ENCODE peak calls at places on chromosome 7, in nine cellular contexts. Y is epithelial cell of prostate; H is HEK293T; W is psoas muscle; E is GM04504; P is CD4-positive, alpha-beta T cell; U is T follicular helper cell; Z is HTR-8/SVneo; V is iris pigment epithelial cell. N is an unnamed sample.

GRCh38 chr7:99368750-99369389 is 5.7 kb upstream of the ARPC1B start:
- DNase-seq in Y (no peak), H (no peak), W (no peak), E (no peak), P (no peak), U (no peak), Z (no peak), V (no peak), N (no peak)

GRCh38 chr7:128104109-128104742 is 73.0 kb upstream of the LRRC4 start:
- DNase-seq in Y (no peak), H (no peak), W (peak; percentile 33), E (no peak), P (no peak), U (no peak), Z (no peak), V (no peak), N (no peak)

GRCh38 chr7:30074422-30075030 is 46.3 kb downstream of the PLEKHA8 start:
- DNase-seq in Y (no peak), H (peak; percentile 34), W (no peak), E (no peak), P (no peak), U (no peak), Z (no peak), V (peak; percentile 68), N (no peak)

GRCh38 chr7:52944916-52945315 is 90.5 kb upstream of the POM121L12 start:
- DNase-seq in Y (no peak), H (no peak), W (no peak), E (no peak), P (no peak), U (no peak), Z (no peak), V (peak; percentile 16), N (no peak)

GRCh38 chr7:41696323-41696916 is 6.5 kb downstream of the INHBA start:
- DNase-seq in Y (no peak), H (peak; percentile 68), W (peak; percentile 73), E (peak; percentile 68), P (no peak), U (no peak), Z (peak; percentile 72), V (peak; percentile 84), N (no peak)

GRCh38 chr7:151800391-151800790 is 76.5 kb downstream of the PRKAG2 start:
- DNase-seq in Y (no peak), H (no peak), W (no peak), E (no peak), P (no peak), U (no peak), Z (no peak), V (no peak), N (no peak)

GRCh38 chr7:7556852-7557251 is 9.8 kb upstream of the MIOS start:
- DNase-seq in Y (no peak), H (no peak), W (no peak), E (no peak), P (no peak), U (no peak), Z (no peak), V (no peak), N (no peak)

GRCh38 chr7:148697256-148697841 is 1.4 kb upstream of the CUL1 start:
- DNase-seq in Y (no peak), H (no peak), W (peak; percentile 27), E (peak; percentile 31), P (no peak), U (no peak), Z (peak; percentile 44), V (peak; percentile 63), N (no peak)

GRCh38 chr7:128135275-128136214 is 104.3 kb upstream of the LRRC4 start:
- DNase-seq in Y (no peak), H (peak; percentile 84), W (peak; percentile 44), E (no peak), P (peak; percentile 26), U (peak; percentile 35), Z (peak; percentile 63), V (peak; percentile 54), N (no peak)

GRCh38 chr7:55553087-55553345 is 19.3 kb downstream of the VOPP1 start:
- DNase-seq in Y (no peak), H (no peak), W (no peak), E (no peak), P (no peak), U (no peak), Z (no peak), V (no peak), N (no peak)

GRCh38 chr7:53624391-53624790 is 589.0 kb downstream of the POM121L12 start:
- DNase-seq in Y (no peak), H (no peak), W (no peak), E (no peak), P (no peak), U (no peak), Z (no peak), V (no peak), N (no peak)

GRCh38 chr7:129431911-129432643 is 2.2 kb upstream of the STRIP2 start:
- DNase-seq in Y (no peak), H (no peak), W (no peak), E (no peak), P (no peak), U (no peak), Z (no peak), V (no peak), N (no peak)

GRCh38 chr7:101410743-101411476 is 48.2 kb downstream of the COL26A1 start:
- DNase-seq in Y (no peak), H (peak; percentile 86), W (no peak), E (no peak), P (peak; percentile 5), U (peak; percentile 3), Z (peak; percentile 59), V (no peak), N (no peak)

GRCh38 chr7:131109757-131110293 is 217.9 kb upstream of the MKLN1 start:
- DNase-seq in Y (no peak), H (peak; percentile 54), W (peak; percentile 90), E (peak; percentile 76), P (peak; percentile 63), U (peak; percentile 66), Z (peak; percentile 41), V (peak; percentile 93), N (no peak)

GRCh38 chr7:130732980-130733865 is 784 bp downstream of the KLF14 start:
- DNase-seq in Y (no peak), H (no peak), W (peak; percentile 51), E (no peak), P (no peak), U (no peak), Z (peak; percentile 11), V (no peak), N (no peak)

GRCh38 chr7:108178393-108178792 is 48.2 kb upstream of the LAMB4 start:
- DNase-seq in Y (no peak), H (no peak), W (no peak), E (no peak), P (no peak), U (no peak), Z (no peak), V (no peak), N (no peak)

GRCh38 chr7:128876978-128877755 is 14.5 kb downstream of the ATP6V1F start:
- DNase-seq in Y (no peak), H (no peak), W (no peak), E (no peak), P (no peak), U (no peak), Z (no peak), V (no peak), N (no peak)